ENCODE peak calls at places on chromosomes 6 and 20, in eight cellular contexts. P is activated T-cell treated with anti-CD3 and anti-CD28 coated beads for 24 hours, I is M059J, V is C1 segment of cervical spinal cord, Z is upper lobe of right lung, X is A549, G is T-helper 9 cell, D is RCC 7860. O is an unnamed sample.

GRCh38 chr6:155121699-155122098 is 126.6 kb downstream of the TIAM2 start:
- DNase-seq in P (no peak), I (peak), X (no peak), D (no peak), G (no peak), Z (no peak), V (no peak), O (no peak)

GRCh38 chr6:52925042-52925441 is 15.5 kb upstream of the GSTA3 start:
- DNase-seq in I (no peak), X (no peak), Z (no peak), P (no peak), V (no peak), D (no peak), G (no peak), O (no peak)

GRCh38 chr6:137097057-137097456 is 52.3 kb upstream of the IL20RA start:
- DNase-seq in V (no peak), G (no peak), D (no peak), X (no peak), I (no peak), Z (no peak), P (no peak), O (no peak)

GRCh38 chr6:43456737-43457126 is 1.4 kb upstream of the DLK2 start:
- DNase-seq in P (no peak), V (no peak), I (no peak), D (no peak), G (no peak), X (no peak), Z (no peak), O (no peak)

GRCh38 chr20:44005661-44006060 is 91.0 kb downstream of the TOX2 start:
- DNase-seq in V (no peak), D (no peak), I (no peak), X (no peak), G (no peak), Z (no peak), P (no peak), O (no peak)

GRCh38 chr6:102458990-102459389 is 1065.5 kb downstream of the GRIK2 start:
- DNase-seq in P (no peak), Z (no peak), I (no peak), G (no peak), X (no peak), D (no peak), V (no peak), O (no peak)

GRCh38 chr6:69926745-69927144 is 60.4 kb downstream of the COL19A1 start:
- DNase-seq in D (no peak), Z (no peak), X (no peak), G (no peak), P (no peak), I (no peak), V (no peak), O (no peak)

GRCh38 chr6:25579484-25579883 is 72.5 kb upstream of the SCGN start:
- DNase-seq in P (no peak), Z (no peak), D (no peak), X (no peak), V (no peak), I (no peak), G (no peak), O (no peak)

GRCh38 chr20:61755971-61756421 is 309.7 kb downstream of the TAF4 start:
- DNase-seq in G (no peak), Z (no peak), X (no peak), P (no peak), V (no peak), I (no peak), D (no peak), O (no peak)

GRCh38 chr6:32796848-32797776 is 19.7 kb downstream of the HLA-DOB start:
- DNase-seq in V (peak), D (peak), P (peak), G (peak), X (peak), I (peak), Z (peak), O (no peak)

GRCh38 chr20:33859157-33859695 is 48.1 kb downstream of the CHMP4B start:
- DNase-seq in I (peak), D (no peak), Z (no peak), G (peak), V (no peak), P (no peak), X (peak), O (no peak)

GRCh38 chr6:28383235-28384142 is 16.1 kb downstream of the ZSCAN12 start:
- DNase-seq in Z (peak), P (peak), V (peak), I (no peak), G (no peak), X (peak), D (peak), O (peak)

GRCh38 chr6:39167321-39167720 is 52.3 kb upstream of the SAYSD1 start:
- DNase-seq in V (no peak), Z (no peak), D (no peak), I (no peak), G (no peak), P (no peak), X (no peak), O (no peak)

GRCh38 chr6:125114248-125114858 is 39.2 kb upstream of the TPD52L1 start:
- DNase-seq in I (peak), V (no peak), Z (no peak), P (peak), D (peak), X (peak), G (peak), O (no peak)

GRCh38 chr6:161137320-161137719 is 136.5 kb downstream of the AGPAT4 start:
- DNase-seq in I (no peak), V (no peak), D (no peak), Z (no peak), G (no peak), P (no peak), X (no peak), O (no peak)

GRCh38 chr6:127120787-127121636 is 2.5 kb downstream of the RSPO3 start:
- DNase-seq in D (peak), G (peak), X (peak), P (peak), V (no peak), I (peak), Z (peak), O (peak)

GRCh38 chr6:37517411-37517812 is 17.7 kb upstream of the CCDC167 start:
- DNase-seq in P (peak), X (no peak), D (no peak), V (no peak), Z (no peak), I (peak), G (peak), O (no peak)

O was measured in GM12891.